ENCODE peak calls at places on chromosomes 6 and 20, in six cellular contexts. R is mammary epithelial cell, P is mesenchymal stem cell, O is lower lobe of right lung, Y is breast epithelium, H is sigmoid colon. W is an unnamed sample. For H3K36me3, the result is how much of the 10 kb centered on the place peaks cover.

GRCh38 chr6:129475477-129476247 is 234.3 kb downstream of the ARHGAP18 start:
- DNase-seq in R (no peak), P (no peak), O (no peak), Y (no peak), H (no peak), W (no peak)

GRCh38 chr20:1993986-1994385 is at the start of gene PDYN:
- DNase-seq in R (no peak), P (no peak), O (no peak), Y (no peak), H (no peak), W (no peak)

GRCh38 chr6:13413466-13413862 is 73.9 kb downstream of the GFOD1 start:
- DNase-seq in R (peak), P (no peak), O (no peak), Y (peak), H (no peak), W (no peak)

GRCh38 chr6:44977406-44977740 is 350.8 kb upstream of the RUNX2 start:
- DNase-seq in R (no peak), P (no peak), O (no peak), Y (no peak), H (no peak), W (no peak)

GRCh38 chr6:1363729-1364572 is 25.4 kb upstream of the FOXF2 start:
- DNase-seq in R (no peak), P (no peak), O (no peak), Y (no peak), H (peak), W (peak)

GRCh38 chr6:146312606-146313005 is 231.0 kb upstream of the RAB32 start:
- DNase-seq in R (peak), P (no peak), O (no peak), Y (no peak), H (no peak), W (peak)

GRCh38 chr6:157860505-157860991 is 37.5 kb downstream of the SNX9 start:
- DNase-seq in R (no peak), P (peak), O (no peak), Y (no peak), H (no peak), W (no peak)

GRCh38 chr20:9454781-9455180 is 59.6 kb upstream of the LAMP5 start:
- DNase-seq in R (no peak), P (peak), O (no peak), Y (no peak), H (no peak), W (peak)

GRCh38 chr20:41572010-41572572 is 46.1 kb downstream of the CHD6 start:
- DNase-seq in R (no peak), P (no peak), O (no peak), Y (no peak), H (no peak), W (no peak)

GRCh38 chr20:62735331-62735821 is 26.7 kb downstream of the NTSR1 start:
- DNase-seq in R (no peak), P (no peak), O (peak), Y (no peak), H (no peak), W (no peak)

GRCh38 chr6:84432616-84433015 is 205.2 kb upstream of the CEP162 start:
- DNase-seq in R (no peak), P (peak), O (no peak), Y (no peak), H (no peak), W (peak)

GRCh38 chr6:160393966-160394653 is 45.9 kb downstream of the SLC22A3 start:
- DNase-seq in R (no peak), P (no peak), O (no peak), Y (no peak), H (no peak), W (peak)

GRCh38 chr6:79946773-79947190 is 571 bp downstream of the ELOVL4 start:
- DNase-seq in R (peak), P (peak), O (peak), Y (no peak), H (peak), W (peak)

GRCh38 chr6:20146291-20146690 is 66.0 kb downstream of the MBOAT1 start:
- DNase-seq in R (no peak), P (no peak), O (no peak), Y (no peak), H (no peak), W (no peak)

GRCh38 chr6:28248916-28249315 is 3.2 kb downstream of the ZKSCAN4 start:
- DNase-seq in R (no peak), P (no peak), O (no peak), Y (no peak), H (no peak), W (no peak)
- H3K36me3 ChIP-seq in R (under half), P (under half), O (half or more), Y (under half), H (under half), W (under half)

GRCh38 chr20:22404609-22405170 is 179.7 kb downstream of the FOXA2 start:
- DNase-seq in R (no peak), P (no peak), O (no peak), Y (no peak), H (no peak), W (no peak)

GRCh38 chr20:22407237-22408193 is 176.9 kb downstream of the FOXA2 start:
- DNase-seq in R (no peak), P (no peak), O (no peak), Y (no peak), H (no peak), W (no peak)

GRCh38 chr20:22402550-22402949 is 181.8 kb downstream of the FOXA2 start:
- DNase-seq in R (no peak), P (no peak), O (no peak), Y (no peak), H (no peak), W (no peak)

GRCh38 chr20:22402990-22403859 is 181.1 kb downstream of the FOXA2 start:
- DNase-seq in R (no peak), P (peak), O (no peak), Y (no peak), H (no peak), W (peak)

GRCh38 chr20:22403860-22404608 is 180.3 kb downstream of the FOXA2 start:
- DNase-seq in R (no peak), P (peak), O (peak), Y (no peak), H (no peak), W (no peak)
- H3K4me3 ChIP-seq in R (no peak), P (peak), O (peak), Y (peak), H (peak), W (no peak)

GRCh38 chr20:3315110-3315509 is 76.1 kb upstream of the SLC4A11 start:
- DNase-seq in R (no peak), P (no peak), O (no peak), Y (peak), H (no peak), W (no peak)
- H3K36me3 ChIP-seq in R (under half), P (under half), O (half or more), Y (under half), H (under half), W (under half)

GRCh38 chr6:43683708-43684455 is 3.7 kb downstream of the MRPS18A start:
- DNase-seq in R (no peak), P (no peak), O (no peak), Y (no peak), H (no peak), W (no peak)

GRCh38 chr6:43679057-43679456 is 8.5 kb downstream of the MRPS18A start:
- DNase-seq in R (no peak), P (no peak), O (no peak), Y (no peak), H (no peak), W (no peak)

GRCh38 chr6:43681303-43681702 is 6.3 kb downstream of the MRPS18A start:
- DNase-seq in R (no peak), P (no peak), O (no peak), Y (no peak), H (no peak), W (no peak)

GRCh38 chr6:43680583-43681120 is 6.9 kb downstream of the MRPS18A start:
- DNase-seq in R (no peak), P (no peak), O (no peak), Y (no peak), H (no peak), W (no peak)

DNA sequence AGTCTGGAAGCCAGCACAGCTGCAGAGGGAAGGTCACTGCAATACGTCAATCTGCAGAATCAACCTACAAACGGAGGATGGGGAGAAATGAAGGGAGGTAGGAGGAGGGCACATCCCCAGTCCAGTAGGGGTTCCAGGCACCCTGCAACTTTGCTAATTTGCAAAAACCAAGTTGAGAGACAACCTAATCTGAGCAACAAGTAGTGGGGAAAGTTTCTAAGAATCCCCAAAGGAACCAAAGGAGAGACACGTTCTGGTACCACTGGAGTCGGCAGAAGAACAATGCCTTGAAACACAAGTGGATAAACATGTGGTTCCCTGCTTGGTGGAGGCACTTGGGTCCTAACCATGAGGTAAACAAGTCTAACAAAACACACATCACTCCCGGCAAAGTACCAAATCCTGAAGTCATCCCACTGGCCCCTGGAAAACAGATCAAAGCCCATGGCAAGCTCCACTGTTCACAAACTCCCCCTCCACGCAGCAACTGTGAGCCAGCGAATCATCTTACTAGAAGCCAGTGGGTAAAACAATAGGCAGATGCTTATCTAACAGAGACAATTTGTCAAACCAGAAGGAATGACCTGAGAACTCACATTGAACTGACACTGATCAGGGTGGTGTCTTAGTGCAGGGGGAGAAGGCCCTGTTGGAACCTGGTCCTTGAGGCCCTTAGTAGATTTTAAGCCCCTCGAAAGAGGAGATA is 4.7 kb downstream of the MRPS18A start:
- DNase-seq in R (no peak), P (no peak), O (no peak), Y (no peak), H (no peak), W (no peak)
- H3K4me3 ChIP-seq in R (no peak), P (no peak), O (no peak), Y (no peak), H (no peak), W (no peak)

W was measured in bronchial epithelial cell.